ENCODE peak calls at places on chromosomes 4 and X, in seven cellular contexts. J is astrocyte of the spinal cord, H is foreskin fibroblast, N is progenitor cell of endocrine pancreas, L is HFFc6, S is nephron progenitor cell, G is dorsolateral prefrontal cortex. D is an unnamed sample.

GRCh38 chrX:85391879-85392238 is 12.4 kb upstream of the POF1B start:
- DNase-seq in G (no peak), J (no peak), N (no peak), H (no peak), S (no peak), L (no peak), D (no peak)

GRCh38 chrX:119654112-119654531 is 38.8 kb downstream of the SEPTIN6 start:
- DNase-seq in H (peak; percentile 40), L (peak; percentile 38), J (peak; percentile 61), G (no peak), S (peak; percentile 34), N (no peak), D (no peak)

GRCh38 chrX:1673337-1673736 is 58.5 kb downstream of the ASMT start:
- DNase-seq in S (peak; percentile 33), L (no peak), H (no peak), G (no peak), N (no peak), J (no peak), D (no peak)

GRCh38 chr4:102437111-102437510 is 64.0 kb upstream of the NFKB1 start:
- DNase-seq in S (no peak), L (no peak), G (no peak), H (no peak), J (no peak), N (no peak), D (no peak)

GRCh38 chrX:105694839-105695238 is 127.5 kb upstream of the NRK start:
- DNase-seq in S (no peak), L (no peak), H (no peak), N (no peak), J (no peak), G (no peak), D (no peak)

GRCh38 chr4:187103351-187103750 is 379.7 kb upstream of the FAT1 start:
- DNase-seq in S (no peak), L (no peak), N (no peak), G (no peak), H (no peak), J (no peak), D (no peak)

GRCh38 chr4:53185853-53186590 is 179.8 kb downstream of the SCFD2 start:
- DNase-seq in L (peak; percentile 24), J (peak; percentile 65), N (no peak), H (no peak), S (no peak), G (no peak), D (no peak)

GRCh38 chrX:103554687-103555417 is 30.5 kb upstream of the TCEAL4 start:
- DNase-seq in N (peak; percentile 27), H (no peak), J (peak; percentile 68), L (no peak), G (peak; percentile 72), S (peak; percentile 69), D (no peak)

GRCh38 chrX:123570011-123570590 is 162.8 kb downstream of the THOC2 start:
- DNase-seq in N (no peak), H (no peak), G (no peak), S (no peak), L (no peak), J (no peak), D (no peak)

GRCh38 chr4:24680746-24681145 is 96.4 kb upstream of the DHX15 start:
- DNase-seq in J (no peak), S (no peak), G (no peak), H (no peak), L (no peak), N (no peak), D (no peak)

GRCh38 chr4:121119715-121120114 is 44.4 kb downstream of the TNIP3 start:
- DNase-seq in H (no peak), S (no peak), L (no peak), J (no peak), N (no peak), G (no peak), D (no peak)

GRCh38 chr4:33381806-33382205 is 2661.6 kb downstream of the PCDH7 start:
- DNase-seq in H (no peak), L (no peak), N (no peak), S (no peak), J (no peak), G (no peak), D (no peak)

GRCh38 chrX:40140706-40141499 is 43.1 kb upstream of the BCOR start:
- DNase-seq in H (no peak), L (no peak), J (peak; percentile 50), S (peak; percentile 22), N (no peak), G (no peak), D (no peak)

GRCh38 chr4:10032625-10033024 is 11.3 kb upstream of the SLC2A9 start:
- DNase-seq in J (no peak), H (peak; percentile 22), L (peak; percentile 51), S (no peak), N (no peak), G (no peak), D (no peak)

GRCh38 chrX:123217077-123217476 is 33.0 kb downstream of the GRIA3 start:
- DNase-seq in L (peak; percentile 44), J (no peak), S (no peak), H (peak; percentile 46), G (no peak), N (no peak), D (no peak)

GRCh38 chr4:76279462-76279861 is 27.1 kb upstream of the STBD1 start:
- DNase-seq in L (no peak), S (no peak), J (no peak), G (no peak), H (no peak), N (no peak), D (no peak)

GRCh38 chr4:7928711-7929505 is 10.8 kb downstream of the AFAP1 start:
- DNase-seq in L (peak; percentile 29), S (no peak), H (no peak), G (peak; percentile 47), N (no peak), J (no peak), D (no peak)
- TF ChIP-seq CTCF in L (peak; percentile 53), S (no peak), H (peak; percentile 31), G (peak; percentile 16), N (peak; percentile 10), J (peak; percentile 38), D (no peak)

GRCh38 chr4:123386608-123387007 is 10.0 kb upstream of the SPRY1 start:
- DNase-seq in G (no peak), S (no peak), N (no peak), L (no peak), H (peak; percentile 18), J (peak; percentile 19), D (no peak)

GRCh38 chr4:123396294-123397275 is at the start of gene SPRY1:
- DNase-seq in G (peak; percentile 88), N (peak; percentile 60), H (peak; percentile 83), J (peak; percentile 93), S (peak; percentile 85), L (peak; percentile 71), D (peak; percentile 66)

GRCh38 chr4:123393696-123394095 is 2.9 kb upstream of the SPRY1 start:
- DNase-seq in S (no peak), N (no peak), G (no peak), J (no peak), H (no peak), L (no peak), D (no peak)

GRCh38 chr4:123390846-123391456 is 5.6 kb upstream of the SPRY1 start:
- DNase-seq in L (no peak), G (no peak), N (no peak), H (no peak), S (no peak), J (peak; percentile 42), D (no peak)
- TF ChIP-seq CTCF in L (peak; percentile 83), G (peak; percentile 51), N (peak; percentile 62), H (peak; percentile 41), S (peak; percentile 54), J (peak; percentile 44), D (no peak)

DNA sequence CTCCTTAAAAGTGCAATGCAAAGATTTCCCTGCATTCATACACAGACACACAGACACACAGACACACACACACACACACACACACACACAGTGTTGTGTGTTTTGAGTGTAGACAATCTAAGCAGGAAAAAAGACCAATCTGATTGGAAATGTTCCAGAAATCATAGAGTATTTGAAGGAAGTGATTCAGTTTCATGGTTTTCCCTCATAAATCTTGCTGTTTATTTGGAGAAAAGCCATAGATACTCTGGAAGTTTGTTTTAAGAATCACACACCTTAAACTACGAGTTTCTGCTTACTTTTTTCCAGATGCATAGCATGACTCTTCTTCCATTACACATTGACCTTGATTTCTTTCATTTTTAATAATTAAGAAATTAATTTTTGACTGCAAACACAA is 298.5 kb upstream of the BMP3 start:
- DNase-seq in S (no peak), L (peak; percentile 56), G (no peak), J (peak; percentile 62), N (no peak), H (no peak), D (no peak)
- TF ChIP-seq CTCF in S (no peak), L (no peak), G (no peak), J (no peak), N (no peak), H (no peak), D (no peak)

DNA sequence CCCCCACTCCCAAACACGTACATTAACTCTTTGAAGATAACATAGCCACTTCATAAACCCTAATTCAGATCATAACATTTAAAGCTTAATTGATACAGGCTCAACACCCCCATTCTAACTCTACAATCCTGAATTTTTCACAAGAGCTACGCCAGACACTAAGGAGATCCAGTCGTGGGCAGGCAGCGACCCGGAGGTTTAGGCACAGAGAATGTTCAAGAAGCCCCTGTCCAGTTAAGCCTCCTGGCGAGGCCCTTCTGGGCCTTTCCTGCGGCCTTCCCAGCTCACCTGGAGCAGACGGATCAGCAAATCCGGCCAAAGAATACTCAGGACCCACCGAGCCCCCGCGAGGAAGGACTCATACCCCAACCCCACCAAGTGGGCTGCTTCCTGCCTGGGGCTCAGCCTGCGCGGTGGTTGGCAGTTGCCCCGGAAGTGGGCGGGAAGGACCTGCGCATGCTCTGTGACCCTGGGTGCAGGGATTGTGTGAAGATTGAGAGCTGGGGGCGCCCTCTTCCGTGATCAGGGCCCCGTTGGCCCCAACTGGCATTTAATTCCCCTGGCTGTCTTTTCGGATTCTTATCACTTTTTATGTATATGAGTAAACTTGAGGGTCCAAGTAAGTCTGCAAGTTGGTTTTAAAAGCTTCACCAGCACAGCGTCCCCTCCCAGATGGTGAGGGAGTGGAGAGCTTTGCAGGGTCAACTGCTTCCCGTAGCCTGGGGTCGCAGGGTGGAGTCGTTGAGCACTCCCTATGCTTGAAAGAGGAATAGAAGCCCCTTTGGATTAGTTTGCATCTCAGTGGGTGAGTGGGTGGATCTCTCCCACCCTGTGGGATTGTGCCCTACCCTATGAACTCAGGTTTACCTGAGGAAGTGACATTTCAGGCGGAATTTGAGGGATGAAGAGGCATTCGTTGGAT is at the start of gene TRIM61:
- DNase-seq in L (no peak), G (no peak), H (no peak), J (no peak), N (peak; percentile 37), S (peak; percentile 58), D (no peak)
- TF ChIP-seq CTCF in L (no peak), G (no peak), H (no peak), J (no peak), N (peak; percentile 12), S (no peak), D (no peak)